ENCODE peak calls at places on chromosomes 6 and 20, in nine cellular contexts. W, D, J, R, H, P, V, X and I are unnamed samples.

GRCh38 chr6:138957484-138957883 is 30.6 kb downstream of the REPS1 start:
- DNase-seq in V (no peak), H (no peak), P (peak), W (no peak), D (no peak), X (no peak), J (no peak), R (no peak), I (no peak)

GRCh38 chr20:38073307-38074010 is 39.9 kb downstream of the RPRD1B start:
- DNase-seq in W (peak), P (peak), H (peak), J (peak), R (no peak), V (peak), X (peak), D (no peak), I (no peak)

GRCh38 chr6:158414900-158415299 is 102.6 kb downstream of the TULP4 start:
- DNase-seq in W (no peak), P (no peak), V (no peak), H (peak), D (no peak), J (no peak), R (no peak), X (no peak), I (no peak)

GRCh38 chr20:35316086-35316485 is 23.9 kb upstream of the FAM83C start:
- DNase-seq in V (no peak), H (no peak), D (no peak), J (no peak), X (no peak), P (no peak), R (no peak), W (no peak), I (no peak)

GRCh38 chr6:135568366-135568765 is 70.8 kb upstream of the AHI1 start:
- DNase-seq in P (peak), H (peak), X (no peak), V (no peak), R (no peak), J (peak), D (no peak), W (no peak), I (no peak)

GRCh38 chr20:51528263-51529026 is 14.1 kb downstream of the NFATC2 start:
- DNase-seq in D (no peak), H (no peak), X (no peak), R (no peak), V (no peak), P (no peak), W (no peak), J (no peak), I (no peak)

GRCh38 chr6:43981363-43981990 is 145.8 kb downstream of the MRPL14 start:
- DNase-seq in R (no peak), V (no peak), J (no peak), D (no peak), X (no peak), W (no peak), H (no peak), P (no peak), I (peak)

GRCh38 chr6:168286116-168286515 is 33.5 kb downstream of the DACT2 start:
- DNase-seq in V (no peak), D (peak), P (no peak), J (no peak), X (no peak), R (no peak), H (no peak), W (no peak), I (no peak)

GRCh38 chr6:154292855-154293519 is 63.6 kb downstream of the IPCEF1 start:
- DNase-seq in J (no peak), V (no peak), X (peak), D (no peak), P (no peak), R (no peak), H (peak), W (no peak), I (no peak)

GRCh38 chr6:74289881-74290280 is 593.9 kb downstream of the CD109 start:
- DNase-seq in W (peak), R (no peak), X (no peak), J (peak), P (no peak), V (no peak), D (no peak), H (peak), I (no peak)

GRCh38 chr6:28884423-28885148 is 39.2 kb downstream of the TRIM27 start:
- DNase-seq in W (no peak), X (no peak), J (no peak), P (peak), H (no peak), V (no peak), R (no peak), D (no peak), I (peak)

GRCh38 chr6:90955246-90955645 is 368.4 kb upstream of the MAP3K7 start:
- DNase-seq in X (no peak), D (no peak), V (no peak), W (no peak), R (no peak), H (no peak), P (no peak), J (no peak), I (no peak)

GRCh38 chr20:25723975-25724374 is 27.3 kb upstream of the ZNF337 start:
- DNase-seq in H (no peak), J (no peak), X (no peak), W (no peak), R (no peak), V (no peak), D (no peak), P (no peak), I (no peak)

GRCh38 chr20:35601021-35601973 is 14.3 kb upstream of the SPAG4 start:
- DNase-seq in D (peak), H (peak), J (no peak), P (peak), V (peak), R (no peak), W (peak), X (peak), I (peak)

GRCh38 chr6:142440603-142441293 is 138.9 kb downstream of the ADGRG6 start:
- DNase-seq in J (no peak), H (no peak), D (no peak), W (no peak), R (no peak), V (peak), P (no peak), X (no peak), I (no peak)

GRCh38 chr6:21742238-21742660 is 148.7 kb downstream of the SOX4 start:
- DNase-seq in W (peak), J (peak), X (no peak), H (peak), R (no peak), P (no peak), V (no peak), D (no peak), I (no peak)

GRCh38 chr6:132404736-132405135 is 3.5 kb upstream of the MOXD1 start:
- DNase-seq in J (no peak), R (no peak), D (no peak), H (no peak), X (no peak), V (no peak), W (no peak), P (no peak), I (no peak)

GRCh38 chr6:27728442-27728841 is 183.8 kb downstream of the OR2B2 start:
- DNase-seq in P (no peak), W (no peak), V (no peak), D (no peak), R (no peak), J (no peak), H (no peak), X (no peak), I (no peak)

GRCh38 chr6:130076512-130076911 is 58.1 kb downstream of the L3MBTL3 start:
- DNase-seq in X (no peak), V (no peak), W (no peak), H (no peak), J (no peak), D (no peak), P (no peak), R (no peak), I (no peak)

GRCh38 chr6:35068206-35068605 is 72.9 kb downstream of the TCP11 start:
- DNase-seq in P (no peak), V (no peak), J (no peak), W (no peak), H (no peak), R (no peak), X (no peak), D (peak), I (no peak)

GRCh38 chr20:5535211-5535756 is 214.9 kb upstream of the SHLD1 start:
- DNase-seq in V (no peak), D (no peak), J (peak), H (peak), R (no peak), P (peak), X (no peak), W (no peak), I (no peak)

GRCh38 chr20:8242827-8243764 is 111.0 kb downstream of the PLCB1 start:
- DNase-seq in H (no peak), R (no peak), V (no peak), X (no peak), J (peak), D (no peak), W (no peak), P (no peak), I (no peak)

GRCh38 chr20:37243937-37244571 is 17.6 kb downstream of the GHRH start:
- DNase-seq in P (no peak), V (no peak), X (no peak), R (no peak), W (peak), H (no peak), D (no peak), J (no peak), I (no peak)

GRCh38 chr6:149354009-149354408 is 36.5 kb downstream of the TAB2 start:
- DNase-seq in W (no peak), J (no peak), P (no peak), D (no peak), R (peak), H (no peak), V (no peak), X (no peak), I (no peak)

GRCh38 chr6:165854061-165854862 is 191.2 kb upstream of the PDE10A start:
- DNase-seq in W (no peak), X (no peak), H (no peak), V (no peak), D (no peak), J (no peak), R (no peak), P (no peak), I (no peak)

GRCh38 chr6:80088637-80089036 is 17.8 kb upstream of the BCKDHB start:
- DNase-seq in X (no peak), H (no peak), V (no peak), P (no peak), W (no peak), R (no peak), J (no peak), D (no peak), I (no peak)

GRCh38 chr6:90253631-90254030 is 43.0 kb downstream of the BACH2 start:
- DNase-seq in P (no peak), W (no peak), H (no peak), D (no peak), V (no peak), R (no peak), X (no peak), J (no peak), I (no peak)

GRCh38 chr20:56634735-56635422 is 5.8 kb downstream of the TFAP2C start:
- DNase-seq in P (no peak), V (no peak), H (no peak), X (no peak), J (no peak), D (no peak), R (no peak), W (no peak), I (no peak)

GRCh38 chr6:125301435-125302391 is at the start of gene HDDC2:
- DNase-seq in H (peak), W (peak), R (peak), J (peak), X (peak), D (peak), P (peak), V (peak), I (peak)

GRCh38 chr20:50546729-50547314 is 36.6 kb downstream of the PTPN1 start:
- DNase-seq in R (no peak), D (no peak), W (no peak), P (no peak), V (no peak), J (no peak), H (no peak), X (peak), I (no peak)

GRCh38 chr20:13681248-13682125 is 42.8 kb upstream of the TASP1 start:
- DNase-seq in X (no peak), H (no peak), W (no peak), R (no peak), J (no peak), V (no peak), P (no peak), D (no peak), I (no peak)

GRCh38 chr6:4603291-4603690 is 172.9 kb upstream of the CDYL start:
- DNase-seq in R (no peak), H (peak), W (no peak), V (peak), P (peak), J (peak), D (no peak), X (no peak), I (no peak)

GRCh38 chr6:125904871-125905270 is 51.7 kb upstream of the HINT3 start:
- DNase-seq in X (no peak), D (no peak), R (no peak), P (no peak), J (no peak), W (no peak), H (peak), V (no peak), I (peak)

GRCh38 chr6:56314683-56315523 is 67.5 kb upstream of the COL21A1 start:
- DNase-seq in D (no peak), R (no peak), P (peak), W (no peak), H (peak), J (no peak), V (peak), X (peak), I (no peak)